ENCODE peak calls at places on chromosomes 12 and 14, in seven cellular contexts. C, V, I, O, A, X and L are unnamed samples.

GRCh38 chr14:22977684-22978486 is 4.5 kb downstream of the AJUBA start:
- DNase-seq in C (peak), V (peak), I (peak), O (peak), A (peak), X (peak), L (peak)

GRCh38 chr12:22082190-22082701 is 36.2 kb downstream of the CMAS start:
- DNase-seq in C (no peak), V (no peak), I (no peak), O (peak), A (no peak), X (no peak), L (no peak)

GRCh38 chr12:104974626-104975290 is 11.4 kb upstream of the NOPCHAP1 start:
- DNase-seq in C (peak), V (no peak), I (no peak), O (no peak), A (peak), X (peak), L (no peak)

GRCh38 chr12:132397152-132397933 is 68.0 kb upstream of the GALNT9 start:
- DNase-seq in C (no peak), V (no peak), I (peak), O (no peak), A (no peak), X (no peak), L (no peak)

GRCh38 chr12:110853856-110854255 is 7.1 kb downstream of the CCDC63 start:
- DNase-seq in C (no peak), V (peak), I (no peak), O (no peak), A (no peak), X (no peak), L (no peak)

GRCh38 chr12:121946313-121947025 is 28.1 kb downstream of the CFAP251 start:
- DNase-seq in C (no peak), V (no peak), I (no peak), O (no peak), A (no peak), X (no peak), L (no peak)

GRCh38 chr12:131927110-131928079 is 1.7 kb upstream of the PUS1 start:
- DNase-seq in C (no peak), V (peak), I (no peak), O (peak), A (no peak), X (no peak), L (no peak)

GRCh38 chr12:13918883-13919282 is 62.5 kb downstream of the GRIN2B start:
- DNase-seq in C (no peak), V (no peak), I (no peak), O (no peak), A (no peak), X (no peak), L (no peak)

GRCh38 chr12:91040356-91040755 is 17.5 kb downstream of the KERA start:
- DNase-seq in C (peak), V (no peak), I (no peak), O (no peak), A (peak), X (no peak), L (no peak)

GRCh38 chr12:65823481-65824313 is 586 bp upstream of the HMGA2 start:
- DNase-seq in C (peak), V (peak), I (peak), O (peak), A (peak), X (no peak), L (peak)

GRCh38 chr14:53571589-53571988 is 385.0 kb downstream of the BMP4 start:
- DNase-seq in C (peak), V (no peak), I (no peak), O (no peak), A (peak), X (no peak), L (no peak)

GRCh38 chr12:19285793-19286448 is 153.4 kb upstream of the AEBP2 start:
- DNase-seq in C (no peak), V (no peak), I (no peak), O (no peak), A (no peak), X (no peak), L (no peak)

GRCh38 chr12:54398995-54399793 is 14.7 kb upstream of the ZNF385A start:
- DNase-seq in C (peak), V (peak), I (peak), O (peak), A (peak), X (peak), L (peak)

GRCh38 chr14:74886001-74886400 is 4.3 kb downstream of the DLST start:
- DNase-seq in C (peak), V (peak), I (no peak), O (peak), A (peak), X (peak), L (no peak)

GRCh38 chr12:6370576-6370935 is 4.8 kb downstream of the SCNN1A start:
- DNase-seq in C (no peak), V (no peak), I (no peak), O (peak), A (no peak), X (no peak), L (no peak)

GRCh38 chr12:121805171-121805687 is 1.4 kb downstream of the SETD1B start:
- DNase-seq in C (no peak), V (peak), I (no peak), O (no peak), A (peak), X (no peak), L (no peak)

GRCh38 chr14:92651106-92651792 is 97.2 kb downstream of the LGMN start:
- DNase-seq in C (no peak), V (no peak), I (no peak), O (no peak), A (no peak), X (no peak), L (no peak)

GRCh38 chr12:26633591-26634210 is 199.3 kb downstream of the ITPR2 start:
- DNase-seq in C (peak), V (peak), I (no peak), O (no peak), A (peak), X (no peak), L (no peak)

GRCh38 chr14:24307575-24308341 is at the start of gene CIDEB:
- DNase-seq in C (peak), V (peak), I (peak), O (peak), A (peak), X (peak), L (peak)

GRCh38 chr12:53659011-53659551 is 16.8 kb downstream of the ATP5MC2 start:
- DNase-seq in C (peak), V (peak), I (no peak), O (no peak), A (peak), X (no peak), L (peak)

GRCh38 chr12:29796823-29797263 is 13.1 kb upstream of the TMTC1 start:
- DNase-seq in C (peak), V (peak), I (no peak), O (no peak), A (peak), X (no peak), L (no peak)

GRCh38 chr12:29797565-29798360 is 14.0 kb upstream of the TMTC1 start:
- DNase-seq in C (no peak), V (no peak), I (no peak), O (no peak), A (peak), X (no peak), L (peak)

GRCh38 chr12:29794869-29795268 is 11.1 kb upstream of the TMTC1 start:
- DNase-seq in C (no peak), V (no peak), I (no peak), O (no peak), A (no peak), X (no peak), L (no peak)

GRCh38 chr12:29792853-29793252 is 9.1 kb upstream of the TMTC1 start:
- DNase-seq in C (no peak), V (no peak), I (no peak), O (no peak), A (no peak), X (no peak), L (no peak)

GRCh38 chr12:29795715-29796114 is 12.0 kb upstream of the TMTC1 start:
- DNase-seq in C (no peak), V (peak), I (no peak), O (no peak), A (no peak), X (no peak), L (no peak)
- H3K23ac ChIP-seq in C (no peak), V (no peak), I (no peak), O (no peak), A (no peak), X (no peak), L (no peak)

DNA sequence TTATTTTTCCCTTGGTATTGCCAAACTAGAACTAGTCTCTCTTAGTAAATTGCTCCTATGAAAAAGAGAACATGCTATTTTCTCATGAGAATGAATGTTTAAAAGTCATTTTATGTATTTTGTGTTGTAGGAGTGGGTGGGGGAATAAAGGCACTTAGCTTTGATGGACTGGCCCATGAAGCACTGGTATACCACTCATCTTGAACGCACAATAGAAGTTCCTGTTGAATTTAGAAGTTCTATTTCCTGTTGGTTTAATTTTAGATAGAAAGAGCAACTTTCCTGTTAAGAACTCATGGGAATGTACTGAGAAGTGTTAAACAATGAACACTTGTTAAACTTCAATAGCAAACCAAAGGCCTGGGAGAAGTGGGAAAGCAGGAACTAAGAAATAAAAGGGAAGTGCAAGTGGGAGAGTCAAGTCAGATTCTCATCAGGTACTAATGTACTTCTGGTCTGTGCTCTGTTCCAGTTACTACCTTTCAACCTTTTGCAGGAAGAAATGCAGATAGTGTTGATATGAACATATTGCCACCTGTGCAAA is 23.1 kb downstream of the TTC6 start:
- DNase-seq in C (no peak), V (no peak), I (no peak), O (no peak), A (no peak), X (no peak), L (no peak)
- H3K4me2 ChIP-seq in C (no peak), V (no peak), I (no peak), O (no peak), A (no peak), X (no peak), L (no peak)

DNA sequence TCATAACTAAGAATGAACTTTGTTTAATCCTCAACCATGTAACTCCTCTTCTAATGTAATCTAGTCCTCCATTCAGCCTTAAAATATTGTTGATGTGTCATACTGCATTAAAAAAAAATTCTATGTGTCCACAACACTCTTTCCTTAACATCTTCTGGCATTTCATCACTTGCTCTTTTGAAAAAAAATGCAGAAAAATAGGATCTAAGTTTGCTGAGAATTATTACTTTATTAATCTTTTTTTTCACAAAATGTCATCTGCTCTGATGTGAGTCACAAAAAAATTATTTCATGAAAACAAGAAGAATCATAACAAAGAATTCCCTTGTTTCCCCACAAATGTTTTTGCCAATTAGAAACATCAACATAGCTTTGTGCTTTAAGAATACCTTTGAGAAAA is 410.1 kb upstream of the MGAT4C start:
- DNase-seq in C (no peak), V (no peak), I (no peak), O (no peak), A (no peak), X (no peak), L (no peak)
- H3K23ac ChIP-seq in C (no peak), V (no peak), I (no peak), O (no peak), A (no peak), X (no peak), L (no peak)

GRCh38 chr12:67327466-67327865 is 58.3 kb downstream of the CAND1 start:
- DNase-seq in C (no peak), V (no peak), I (no peak), O (no peak), A (no peak), X (no peak), L (no peak)
- H3K4me2 ChIP-seq in C (no peak), V (no peak), I (no peak), O (no peak), A (no peak), X (no peak), L (no peak)

GRCh38 chr12:64609543-64610091 is 678 bp upstream of the RASSF3 start:
- DNase-seq in C (peak), V (peak), I (no peak), O (no peak), A (peak), X (no peak), L (peak)
- H3K23ac ChIP-seq in C (peak), V (peak), I (no peak), O (no peak), A (no peak), X (no peak), L (peak)

DNA sequence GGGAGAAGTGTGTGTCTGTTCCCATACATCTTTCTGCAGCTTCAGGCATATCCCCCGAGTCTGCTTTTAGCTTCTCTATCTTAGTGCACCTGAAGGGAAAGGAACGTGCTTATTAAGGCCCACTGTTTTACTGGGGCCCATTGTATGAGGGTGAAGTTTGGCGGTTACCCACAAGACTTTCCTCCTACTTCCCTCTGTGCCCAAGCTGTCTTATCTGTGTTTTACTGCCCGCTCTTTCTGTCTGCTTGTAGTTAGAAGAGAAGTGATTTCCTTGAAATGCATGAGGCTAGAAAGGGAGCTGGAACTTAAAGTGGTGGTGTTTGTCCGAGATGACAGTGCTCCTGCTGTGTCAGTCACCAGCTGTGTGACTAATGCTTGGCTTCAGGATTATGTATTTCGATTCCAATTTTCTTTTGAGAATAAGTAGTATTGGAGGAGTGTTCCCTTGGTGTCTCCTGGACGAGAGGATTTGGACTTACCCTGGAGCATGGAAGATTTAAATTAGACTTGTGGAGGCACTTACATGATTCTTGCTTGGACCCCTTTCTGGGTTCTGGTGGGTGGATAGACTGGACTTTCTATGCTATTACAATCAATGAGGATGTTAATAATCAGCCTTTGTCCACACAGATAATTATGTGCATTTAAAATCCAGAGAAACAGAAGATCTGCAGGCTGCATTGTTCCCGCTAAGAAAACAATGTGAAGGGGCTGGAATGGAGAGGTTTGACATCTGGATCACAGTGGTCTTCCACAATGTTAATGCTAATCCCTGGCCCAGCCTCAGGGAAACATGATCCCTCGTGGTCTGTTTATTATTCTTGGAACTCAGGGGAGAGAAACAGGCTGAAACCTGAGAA is 13.9 kb upstream of the KRT86 start:
- DNase-seq in C (peak), V (no peak), I (no peak), O (no peak), A (no peak), X (no peak), L (no peak)
- H3K4me2 ChIP-seq in C (peak), V (no peak), I (no peak), O (no peak), A (no peak), X (no peak), L (no peak)

DNA sequence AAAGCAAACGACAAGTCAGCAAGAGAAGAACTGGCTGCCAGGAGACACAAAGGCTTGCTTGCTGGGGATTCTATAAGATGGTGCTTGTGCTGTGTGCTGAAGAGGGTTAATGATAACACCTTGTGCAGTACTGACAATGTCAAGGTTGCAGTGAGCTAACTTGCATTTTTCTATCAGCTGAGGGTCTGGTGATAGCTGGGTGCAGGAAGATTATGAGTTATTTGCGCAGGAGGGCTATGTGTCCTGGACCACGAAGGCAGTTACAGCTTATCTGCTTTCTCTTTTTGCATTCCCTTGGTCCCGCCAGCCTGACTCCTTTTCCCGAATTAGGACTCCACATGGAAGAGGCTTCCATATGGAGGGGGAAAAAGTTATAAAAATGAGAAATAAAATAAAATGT is 42.4 kb downstream of the R3HDM2 start:
- DNase-seq in C (no peak), V (no peak), I (no peak), O (no peak), A (no peak), X (no peak), L (no peak)
- H3K23ac ChIP-seq in C (peak), V (no peak), I (no peak), O (no peak), A (no peak), X (no peak), L (no peak)